ENCODE peak calls at places on chromosome 15, in six cellular contexts. Z, W, B, S, H and R are unnamed samples.

GRCh38 chr15:40618906-40619305 is 24.9 kb downstream of the KNL1 start:
- DNase-seq in B (no peak), W (no peak), H (no peak), Z (no peak), S (no peak), R (no peak)

GRCh38 chr15:74511583-74511982 is 29.4 kb upstream of the ARID3B start:
- DNase-seq in B (no peak), H (no peak), Z (no peak), S (no peak), W (no peak), R (no peak)

GRCh38 chr15:99439524-99439835 is 126.3 kb upstream of the MEF2A start:
- DNase-seq in H (no peak), W (no peak), S (no peak), B (no peak), Z (no peak), R (no peak)

GRCh38 chr15:35166730-35167359 is 81.8 kb upstream of the NANOGP8 start:
- DNase-seq in H (no peak), S (no peak), B (no peak), Z (no peak), W (no peak), R (no peak)

GRCh38 chr15:71807125-71807629 is 3.2 kb upstream of the NR2E3 start:
- DNase-seq in B (no peak), S (no peak), W (no peak), H (no peak), Z (no peak), R (no peak)

GRCh38 chr15:51904931-51905330 is 66.6 kb downstream of the LEO1 start:
- DNase-seq in Z (no peak), W (no peak), B (no peak), S (no peak), H (no peak), R (no peak)

GRCh38 chr15:93001881-93002280 is 87.1 kb downstream of the RGMA start:
- DNase-seq in B (no peak), S (no peak), W (no peak), Z (no peak), H (no peak), R (no peak)

GRCh38 chr15:74242296-74242929 is 6.3 kb downstream of the CCDC33 start:
- DNase-seq in W (peak; percentile 58), B (no peak), Z (no peak), H (peak; percentile 39), S (no peak), R (no peak)

GRCh38 chr15:45099549-45100165 is 14.3 kb downstream of the DUOX2 start:
- DNase-seq in S (no peak), W (no peak), H (no peak), Z (no peak), B (no peak), R (no peak)

GRCh38 chr15:75234191-75234810 is 23.8 kb upstream of the GOLGA6C start:
- DNase-seq in B (no peak), Z (no peak), H (no peak), W (no peak), S (peak; percentile 5), R (no peak)